ENCODE peak calls at places on chromosomes 7 and 10, in six cellular contexts. One of them, this sample, is unnamed.

GRCh38 chr7:129949292-129950133 is 3.2 kb downstream of the UBE2H start:
- DNase-seq in AG04450: peak
- DNase-seq in left cardiac atrium: no peak
- DNase-seq in stimulated activated CD4-positive, alpha-beta T cell treated with anti-CD3 and anti-CD28 coated beads, Interleukin-2, amount 100 ng/mL, for 48 hours: no peak
- DNase-seq in activated naive CD8-positive, alpha-beta T cell treated with anti-CD3 and anti-CD28 coated beads, Interleukin-2, amount 10 ng/mL, durations not matched to agents 7 days and 5 days: peak
- DNase-seq in stimulated activated CD8-positive, alpha-beta memory T cell treated with anti-CD3 and anti-CD28 coated beads, Interleukin-7, amount 100 ng/mL, for 24 hours: no peak
- DNase-seq in this sample: peak

GRCh38 chr7:96118449-96119001 is 203.4 kb downstream of the SLC25A13 start:
- DNase-seq in AG04450: no peak
- DNase-seq in left cardiac atrium: no peak
- DNase-seq in stimulated activated CD4-positive, alpha-beta T cell treated with anti-CD3 and anti-CD28 coated beads, Interleukin-2, amount 100 ng/mL, for 48 hours: no peak
- DNase-seq in activated naive CD8-positive, alpha-beta T cell treated with anti-CD3 and anti-CD28 coated beads, Interleukin-2, amount 10 ng/mL, durations not matched to agents 7 days and 5 days: no peak
- DNase-seq in stimulated activated CD8-positive, alpha-beta memory T cell treated with anti-CD3 and anti-CD28 coated beads, Interleukin-7, amount 100 ng/mL, for 24 hours: no peak
- DNase-seq in this sample: no peak

GRCh38 chr10:54800677-54801480 is at the start of gene PCDH15:
- DNase-seq in AG04450: no peak
- DNase-seq in left cardiac atrium: peak
- DNase-seq in stimulated activated CD4-positive, alpha-beta T cell treated with anti-CD3 and anti-CD28 coated beads, Interleukin-2, amount 100 ng/mL, for 48 hours: no peak
- DNase-seq in activated naive CD8-positive, alpha-beta T cell treated with anti-CD3 and anti-CD28 coated beads, Interleukin-2, amount 10 ng/mL, durations not matched to agents 7 days and 5 days: no peak
- DNase-seq in stimulated activated CD8-positive, alpha-beta memory T cell treated with anti-CD3 and anti-CD28 coated beads, Interleukin-7, amount 100 ng/mL, for 24 hours: no peak
- DNase-seq in this sample: peak

GRCh38 chr10:125595911-125596310 is 87.1 kb downstream of the TEX36 start:
- DNase-seq in AG04450: no peak
- DNase-seq in left cardiac atrium: no peak
- DNase-seq in stimulated activated CD4-positive, alpha-beta T cell treated with anti-CD3 and anti-CD28 coated beads, Interleukin-2, amount 100 ng/mL, for 48 hours: no peak
- DNase-seq in activated naive CD8-positive, alpha-beta T cell treated with anti-CD3 and anti-CD28 coated beads, Interleukin-2, amount 10 ng/mL, durations not matched to agents 7 days and 5 days: no peak
- DNase-seq in stimulated activated CD8-positive, alpha-beta memory T cell treated with anti-CD3 and anti-CD28 coated beads, Interleukin-7, amount 100 ng/mL, for 24 hours: no peak
- DNase-seq in this sample: no peak

GRCh38 chr7:32588657-32589056 is 93.4 kb downstream of the AVL9 start:
- DNase-seq in AG04450: no peak
- DNase-seq in left cardiac atrium: no peak
- DNase-seq in stimulated activated CD4-positive, alpha-beta T cell treated with anti-CD3 and anti-CD28 coated beads, Interleukin-2, amount 100 ng/mL, for 48 hours: no peak
- DNase-seq in activated naive CD8-positive, alpha-beta T cell treated with anti-CD3 and anti-CD28 coated beads, Interleukin-2, amount 10 ng/mL, durations not matched to agents 7 days and 5 days: no peak
- DNase-seq in stimulated activated CD8-positive, alpha-beta memory T cell treated with anti-CD3 and anti-CD28 coated beads, Interleukin-7, amount 100 ng/mL, for 24 hours: no peak
- DNase-seq in this sample: peak

GRCh38 chr7:78499283-78499682 is 700.7 kb downstream of the PHTF2 start:
- DNase-seq in AG04450: no peak
- DNase-seq in left cardiac atrium: no peak
- DNase-seq in stimulated activated CD4-positive, alpha-beta T cell treated with anti-CD3 and anti-CD28 coated beads, Interleukin-2, amount 100 ng/mL, for 48 hours: no peak
- DNase-seq in activated naive CD8-positive, alpha-beta T cell treated with anti-CD3 and anti-CD28 coated beads, Interleukin-2, amount 10 ng/mL, durations not matched to agents 7 days and 5 days: no peak
- DNase-seq in stimulated activated CD8-positive, alpha-beta memory T cell treated with anti-CD3 and anti-CD28 coated beads, Interleukin-7, amount 100 ng/mL, for 24 hours: no peak
- DNase-seq in this sample: no peak

GRCh38 chr7:133828906-133829305 is 298.2 kb upstream of the LRGUK start:
- DNase-seq in AG04450: no peak
- DNase-seq in left cardiac atrium: no peak
- DNase-seq in stimulated activated CD4-positive, alpha-beta T cell treated with anti-CD3 and anti-CD28 coated beads, Interleukin-2, amount 100 ng/mL, for 48 hours: no peak
- DNase-seq in activated naive CD8-positive, alpha-beta T cell treated with anti-CD3 and anti-CD28 coated beads, Interleukin-2, amount 10 ng/mL, durations not matched to agents 7 days and 5 days: no peak
- DNase-seq in stimulated activated CD8-positive, alpha-beta memory T cell treated with anti-CD3 and anti-CD28 coated beads, Interleukin-7, amount 100 ng/mL, for 24 hours: no peak
- DNase-seq in this sample: no peak

GRCh38 chr7:5419523-5420107 is 4.0 kb downstream of the TNRC18 start:
- DNase-seq in AG04450: no peak
- DNase-seq in left cardiac atrium: no peak
- DNase-seq in stimulated activated CD4-positive, alpha-beta T cell treated with anti-CD3 and anti-CD28 coated beads, Interleukin-2, amount 100 ng/mL, for 48 hours: no peak
- DNase-seq in activated naive CD8-positive, alpha-beta T cell treated with anti-CD3 and anti-CD28 coated beads, Interleukin-2, amount 10 ng/mL, durations not matched to agents 7 days and 5 days: peak
- DNase-seq in stimulated activated CD8-positive, alpha-beta memory T cell treated with anti-CD3 and anti-CD28 coated beads, Interleukin-7, amount 100 ng/mL, for 24 hours: no peak
- DNase-seq in this sample: no peak

GRCh38 chr7:103866919-103867318 is 122.5 kb downstream of the RELN start:
- DNase-seq in AG04450: no peak
- DNase-seq in left cardiac atrium: no peak
- DNase-seq in stimulated activated CD4-positive, alpha-beta T cell treated with anti-CD3 and anti-CD28 coated beads, Interleukin-2, amount 100 ng/mL, for 48 hours: no peak
- DNase-seq in activated naive CD8-positive, alpha-beta T cell treated with anti-CD3 and anti-CD28 coated beads, Interleukin-2, amount 10 ng/mL, durations not matched to agents 7 days and 5 days: no peak
- DNase-seq in stimulated activated CD8-positive, alpha-beta memory T cell treated with anti-CD3 and anti-CD28 coated beads, Interleukin-7, amount 100 ng/mL, for 24 hours: no peak
- DNase-seq in this sample: no peak

GRCh38 chr10:13959443-13960359 is 371.0 kb downstream of the FRMD4A start:
- DNase-seq in AG04450: no peak
- DNase-seq in left cardiac atrium: no peak
- DNase-seq in stimulated activated CD4-positive, alpha-beta T cell treated with anti-CD3 and anti-CD28 coated beads, Interleukin-2, amount 100 ng/mL, for 48 hours: no peak
- DNase-seq in activated naive CD8-positive, alpha-beta T cell treated with anti-CD3 and anti-CD28 coated beads, Interleukin-2, amount 10 ng/mL, durations not matched to agents 7 days and 5 days: no peak
- DNase-seq in stimulated activated CD8-positive, alpha-beta memory T cell treated with anti-CD3 and anti-CD28 coated beads, Interleukin-7, amount 100 ng/mL, for 24 hours: no peak
- DNase-seq in this sample: no peak

This sample was measured in thyroid gland.